ENCODE peak calls at places on chromosomes 6 and 20, in nine cellular contexts. One of them, this sample, is unnamed.
A peak's percentile ranks its signal among the peaks of the same experiment; 100 is the strongest.

GRCh38 chr6:3228046-3228671 is 706 bp upstream of the TUBB2B start:
- DNase-seq in cardiac fibroblast: no peak
- DNase-seq in T-helper 9 cell: no peak
- DNase-seq in CD8-positive, alpha-beta memory T cell: no peak
- DNase-seq in Right ventricle myocardium superior: no peak
- DNase-seq in pancreas: peak; percentile 59
- DNase-seq in stimulated activated CD8-positive, alpha-beta memory T cell treated with anti-CD3 and anti-CD28 coated beads, Interleukin-4, amount 100 ng/mL, for 24 hours: no peak
- DNase-seq in activated B cell treated with CpG ODN at 0.5 μM for 24 hours: peak; percentile 36
- DNase-seq in nephron progenitor cell: peak; percentile 80
- DNase-seq in this sample: no peak

GRCh38 chr6:32845381-32845884 is 1.6 kb upstream of the PSMB8 start:
- DNase-seq in cardiac fibroblast: no peak
- DNase-seq in T-helper 9 cell: peak; percentile 25
- DNase-seq in CD8-positive, alpha-beta memory T cell: peak; percentile 34
- DNase-seq in Right ventricle myocardium superior: no peak
- DNase-seq in pancreas: no peak
- DNase-seq in stimulated activated CD8-positive, alpha-beta memory T cell treated with anti-CD3 and anti-CD28 coated beads, Interleukin-4, amount 100 ng/mL, for 24 hours: no peak
- DNase-seq in activated B cell treated with CpG ODN at 0.5 μM for 24 hours: peak; percentile 50
- DNase-seq in nephron progenitor cell: no peak
- DNase-seq in this sample: peak; percentile 43

GRCh38 chr6:16712931-16713484 is 48.3 kb downstream of the ATXN1 start:
- DNase-seq in cardiac fibroblast: peak; percentile 94
- DNase-seq in T-helper 9 cell: no peak
- DNase-seq in CD8-positive, alpha-beta memory T cell: no peak
- DNase-seq in Right ventricle myocardium superior: peak; percentile 65
- DNase-seq in pancreas: no peak
- DNase-seq in stimulated activated CD8-positive, alpha-beta memory T cell treated with anti-CD3 and anti-CD28 coated beads, Interleukin-4, amount 100 ng/mL, for 24 hours: no peak
- DNase-seq in activated B cell treated with CpG ODN at 0.5 μM for 24 hours: no peak
- DNase-seq in nephron progenitor cell: no peak
- DNase-seq in this sample: no peak

GRCh38 chr6:4311976-4312860 is 176.8 kb upstream of the ECI2 start:
- DNase-seq in cardiac fibroblast: no peak
- DNase-seq in T-helper 9 cell: no peak
- DNase-seq in CD8-positive, alpha-beta memory T cell: no peak
- DNase-seq in Right ventricle myocardium superior: no peak
- DNase-seq in pancreas: no peak
- DNase-seq in stimulated activated CD8-positive, alpha-beta memory T cell treated with anti-CD3 and anti-CD28 coated beads, Interleukin-4, amount 100 ng/mL, for 24 hours: no peak
- DNase-seq in activated B cell treated with CpG ODN at 0.5 μM for 24 hours: no peak
- DNase-seq in nephron progenitor cell: no peak
- DNase-seq in this sample: no peak

GRCh38 chr20:56731496-56731895 is 102.4 kb downstream of the TFAP2C start:
- DNase-seq in cardiac fibroblast: no peak
- DNase-seq in T-helper 9 cell: no peak
- DNase-seq in CD8-positive, alpha-beta memory T cell: no peak
- DNase-seq in Right ventricle myocardium superior: no peak
- DNase-seq in pancreas: no peak
- DNase-seq in stimulated activated CD8-positive, alpha-beta memory T cell treated with anti-CD3 and anti-CD28 coated beads, Interleukin-4, amount 100 ng/mL, for 24 hours: no peak
- DNase-seq in activated B cell treated with CpG ODN at 0.5 μM for 24 hours: no peak
- DNase-seq in nephron progenitor cell: no peak
- DNase-seq in this sample: no peak

GRCh38 chr6:13427838-13428527 is 59.4 kb downstream of the GFOD1 start:
- DNase-seq in cardiac fibroblast: no peak
- DNase-seq in T-helper 9 cell: peak; percentile 14
- DNase-seq in CD8-positive, alpha-beta memory T cell: peak; percentile 53
- DNase-seq in Right ventricle myocardium superior: no peak
- DNase-seq in pancreas: no peak
- DNase-seq in stimulated activated CD8-positive, alpha-beta memory T cell treated with anti-CD3 and anti-CD28 coated beads, Interleukin-4, amount 100 ng/mL, for 24 hours: peak; percentile 76
- DNase-seq in activated B cell treated with CpG ODN at 0.5 μM for 24 hours: peak; percentile 58
- DNase-seq in nephron progenitor cell: peak; percentile 32
- DNase-seq in this sample: peak; percentile 36

GRCh38 chr20:61860588-61860987 is 205.1 kb downstream of the TAF4 start:
- DNase-seq in cardiac fibroblast: no peak
- DNase-seq in T-helper 9 cell: no peak
- DNase-seq in CD8-positive, alpha-beta memory T cell: no peak
- DNase-seq in Right ventricle myocardium superior: no peak
- DNase-seq in pancreas: no peak
- DNase-seq in stimulated activated CD8-positive, alpha-beta memory T cell treated with anti-CD3 and anti-CD28 coated beads, Interleukin-4, amount 100 ng/mL, for 24 hours: no peak
- DNase-seq in activated B cell treated with CpG ODN at 0.5 μM for 24 hours: no peak
- DNase-seq in nephron progenitor cell: no peak
- DNase-seq in this sample: no peak

GRCh38 chr6:107894821-107895396 is 63.1 kb downstream of the SEC63 start:
- DNase-seq in cardiac fibroblast: no peak
- DNase-seq in T-helper 9 cell: no peak
- DNase-seq in CD8-positive, alpha-beta memory T cell: no peak
- DNase-seq in Right ventricle myocardium superior: no peak
- DNase-seq in pancreas: no peak
- DNase-seq in stimulated activated CD8-positive, alpha-beta memory T cell treated with anti-CD3 and anti-CD28 coated beads, Interleukin-4, amount 100 ng/mL, for 24 hours: no peak
- DNase-seq in activated B cell treated with CpG ODN at 0.5 μM for 24 hours: no peak
- DNase-seq in nephron progenitor cell: no peak
- DNase-seq in this sample: no peak

GRCh38 chr6:3540980-3541379 is 84.1 kb upstream of the SLC22A23 start:
- DNase-seq in cardiac fibroblast: no peak
- DNase-seq in T-helper 9 cell: no peak
- DNase-seq in CD8-positive, alpha-beta memory T cell: no peak
- DNase-seq in Right ventricle myocardium superior: no peak
- DNase-seq in pancreas: no peak
- DNase-seq in stimulated activated CD8-positive, alpha-beta memory T cell treated with anti-CD3 and anti-CD28 coated beads, Interleukin-4, amount 100 ng/mL, for 24 hours: no peak
- DNase-seq in activated B cell treated with CpG ODN at 0.5 μM for 24 hours: no peak
- DNase-seq in nephron progenitor cell: peak; percentile 26
- DNase-seq in this sample: no peak

GRCh38 chr6:166007349-166008263 is 160.0 kb downstream of the TBXT start:
- DNase-seq in cardiac fibroblast: peak; percentile 85
- DNase-seq in T-helper 9 cell: no peak
- DNase-seq in CD8-positive, alpha-beta memory T cell: no peak
- DNase-seq in Right ventricle myocardium superior: peak; percentile 82
- DNase-seq in pancreas: peak; percentile 67
- DNase-seq in stimulated activated CD8-positive, alpha-beta memory T cell treated with anti-CD3 and anti-CD28 coated beads, Interleukin-4, amount 100 ng/mL, for 24 hours: no peak
- DNase-seq in activated B cell treated with CpG ODN at 0.5 μM for 24 hours: no peak
- DNase-seq in nephron progenitor cell: peak; percentile 54
- DNase-seq in this sample: no peak

GRCh38 chr6:124193132-124193531 is 389.5 kb downstream of the NKAIN2 start:
- DNase-seq in cardiac fibroblast: no peak
- DNase-seq in T-helper 9 cell: no peak
- DNase-seq in CD8-positive, alpha-beta memory T cell: no peak
- DNase-seq in Right ventricle myocardium superior: no peak
- DNase-seq in pancreas: no peak
- DNase-seq in stimulated activated CD8-positive, alpha-beta memory T cell treated with anti-CD3 and anti-CD28 coated beads, Interleukin-4, amount 100 ng/mL, for 24 hours: no peak
- DNase-seq in activated B cell treated with CpG ODN at 0.5 μM for 24 hours: no peak
- DNase-seq in nephron progenitor cell: no peak
- DNase-seq in this sample: no peak

GRCh38 chr20:32780749-32781402 is 18.7 kb downstream of the DNMT3B start:
- DNase-seq in cardiac fibroblast: no peak
- DNase-seq in T-helper 9 cell: no peak
- DNase-seq in CD8-positive, alpha-beta memory T cell: no peak
- DNase-seq in Right ventricle myocardium superior: no peak
- DNase-seq in pancreas: no peak
- DNase-seq in stimulated activated CD8-positive, alpha-beta memory T cell treated with anti-CD3 and anti-CD28 coated beads, Interleukin-4, amount 100 ng/mL, for 24 hours: no peak
- DNase-seq in activated B cell treated with CpG ODN at 0.5 μM for 24 hours: no peak
- DNase-seq in nephron progenitor cell: no peak
- DNase-seq in this sample: no peak

GRCh38 chr6:37024665-37025337 is 19.3 kb downstream of the FGD2 start:
- DNase-seq in cardiac fibroblast: peak; percentile 38
- DNase-seq in T-helper 9 cell: no peak
- DNase-seq in CD8-positive, alpha-beta memory T cell: no peak
- DNase-seq in Right ventricle myocardium superior: no peak
- DNase-seq in pancreas: no peak
- DNase-seq in stimulated activated CD8-positive, alpha-beta memory T cell treated with anti-CD3 and anti-CD28 coated beads, Interleukin-4, amount 100 ng/mL, for 24 hours: peak; percentile 27
- DNase-seq in activated B cell treated with CpG ODN at 0.5 μM for 24 hours: no peak
- DNase-seq in nephron progenitor cell: no peak
- DNase-seq in this sample: no peak

GRCh38 chr6:31597006-31597405 is 4.2 kb upstream of the NCR3 start:
- DNase-seq in cardiac fibroblast: peak; percentile 48
- DNase-seq in T-helper 9 cell: no peak
- DNase-seq in CD8-positive, alpha-beta memory T cell: no peak
- DNase-seq in Right ventricle myocardium superior: no peak
- DNase-seq in pancreas: no peak
- DNase-seq in stimulated activated CD8-positive, alpha-beta memory T cell treated with anti-CD3 and anti-CD28 coated beads, Interleukin-4, amount 100 ng/mL, for 24 hours: no peak
- DNase-seq in activated B cell treated with CpG ODN at 0.5 μM for 24 hours: no peak
- DNase-seq in nephron progenitor cell: no peak
- DNase-seq in this sample: peak; percentile 26

GRCh38 chr6:113920663-113921267 is 50.2 kb downstream of the HDAC2 start:
- DNase-seq in cardiac fibroblast: no peak
- DNase-seq in T-helper 9 cell: no peak
- DNase-seq in CD8-positive, alpha-beta memory T cell: no peak
- DNase-seq in Right ventricle myocardium superior: no peak
- DNase-seq in pancreas: no peak
- DNase-seq in stimulated activated CD8-positive, alpha-beta memory T cell treated with anti-CD3 and anti-CD28 coated beads, Interleukin-4, amount 100 ng/mL, for 24 hours: no peak
- DNase-seq in activated B cell treated with CpG ODN at 0.5 μM for 24 hours: no peak
- DNase-seq in nephron progenitor cell: no peak
- DNase-seq in this sample: no peak

GRCh38 chr20:59063358-59064213 is 21.0 kb upstream of the PRELID3B start:
- DNase-seq in cardiac fibroblast: peak; percentile 80
- DNase-seq in T-helper 9 cell: no peak
- DNase-seq in CD8-positive, alpha-beta memory T cell: no peak
- DNase-seq in Right ventricle myocardium superior: peak; percentile 57
- DNase-seq in pancreas: no peak
- DNase-seq in stimulated activated CD8-positive, alpha-beta memory T cell treated with anti-CD3 and anti-CD28 coated beads, Interleukin-4, amount 100 ng/mL, for 24 hours: no peak
- DNase-seq in activated B cell treated with CpG ODN at 0.5 μM for 24 hours: no peak
- DNase-seq in nephron progenitor cell: no peak
- DNase-seq in this sample: no peak

GRCh38 chr20:62508641-62509051 is 32.9 kb upstream of the GATA5 start:
- DNase-seq in cardiac fibroblast: no peak
- DNase-seq in T-helper 9 cell: no peak
- DNase-seq in CD8-positive, alpha-beta memory T cell: no peak
- DNase-seq in Right ventricle myocardium superior: no peak
- DNase-seq in pancreas: no peak
- DNase-seq in stimulated activated CD8-positive, alpha-beta memory T cell treated with anti-CD3 and anti-CD28 coated beads, Interleukin-4, amount 100 ng/mL, for 24 hours: no peak
- DNase-seq in activated B cell treated with CpG ODN at 0.5 μM for 24 hours: no peak
- DNase-seq in nephron progenitor cell: no peak
- DNase-seq in this sample: no peak

GRCh38 chr6:1689141-1689540 is 79.4 kb downstream of the FOXC1 start:
- DNase-seq in cardiac fibroblast: no peak
- DNase-seq in T-helper 9 cell: no peak
- DNase-seq in CD8-positive, alpha-beta memory T cell: no peak
- DNase-seq in Right ventricle myocardium superior: no peak
- DNase-seq in pancreas: no peak
- DNase-seq in stimulated activated CD8-positive, alpha-beta memory T cell treated with anti-CD3 and anti-CD28 coated beads, Interleukin-4, amount 100 ng/mL, for 24 hours: no peak
- DNase-seq in activated B cell treated with CpG ODN at 0.5 μM for 24 hours: no peak
- DNase-seq in nephron progenitor cell: no peak
- DNase-seq in this sample: no peak

GRCh38 chr6:7781240-7781639 is 55.3 kb downstream of the BMP6 start:
- DNase-seq in cardiac fibroblast: no peak
- DNase-seq in T-helper 9 cell: no peak
- DNase-seq in CD8-positive, alpha-beta memory T cell: no peak
- DNase-seq in Right ventricle myocardium superior: no peak
- DNase-seq in pancreas: no peak
- DNase-seq in stimulated activated CD8-positive, alpha-beta memory T cell treated with anti-CD3 and anti-CD28 coated beads, Interleukin-4, amount 100 ng/mL, for 24 hours: no peak
- DNase-seq in activated B cell treated with CpG ODN at 0.5 μM for 24 hours: no peak
- DNase-seq in nephron progenitor cell: no peak
- DNase-seq in this sample: no peak

GRCh38 chr6:160733045-160733646 is 31.1 kb downstream of the PLG start:
- DNase-seq in cardiac fibroblast: peak; percentile 62
- DNase-seq in T-helper 9 cell: peak; percentile 2
- DNase-seq in CD8-positive, alpha-beta memory T cell: no peak
- DNase-seq in Right ventricle myocardium superior: no peak
- DNase-seq in pancreas: peak; percentile 20
- DNase-seq in stimulated activated CD8-positive, alpha-beta memory T cell treated with anti-CD3 and anti-CD28 coated beads, Interleukin-4, amount 100 ng/mL, for 24 hours: no peak
- DNase-seq in activated B cell treated with CpG ODN at 0.5 μM for 24 hours: no peak
- DNase-seq in nephron progenitor cell: peak; percentile 53
- DNase-seq in this sample: no peak

GRCh38 chr20:31698803-31699718 is 23.6 kb downstream of the BCL2L1 start:
- DNase-seq in cardiac fibroblast: peak; percentile 92
- DNase-seq in T-helper 9 cell: no peak
- DNase-seq in CD8-positive, alpha-beta memory T cell: no peak
- DNase-seq in Right ventricle myocardium superior: no peak
- DNase-seq in pancreas: no peak
- DNase-seq in stimulated activated CD8-positive, alpha-beta memory T cell treated with anti-CD3 and anti-CD28 coated beads, Interleukin-4, amount 100 ng/mL, for 24 hours: no peak
- DNase-seq in activated B cell treated with CpG ODN at 0.5 μM for 24 hours: no peak
- DNase-seq in nephron progenitor cell: no peak
- DNase-seq in this sample: no peak

GRCh38 chr6:31175961-31176360 is 5.5 kb upstream of the POU5F1 start:
- DNase-seq in cardiac fibroblast: peak; percentile 66
- DNase-seq in T-helper 9 cell: no peak
- DNase-seq in CD8-positive, alpha-beta memory T cell: no peak
- DNase-seq in Right ventricle myocardium superior: no peak
- DNase-seq in pancreas: no peak
- DNase-seq in stimulated activated CD8-positive, alpha-beta memory T cell treated with anti-CD3 and anti-CD28 coated beads, Interleukin-4, amount 100 ng/mL, for 24 hours: no peak
- DNase-seq in activated B cell treated with CpG ODN at 0.5 μM for 24 hours: no peak
- DNase-seq in nephron progenitor cell: no peak
- DNase-seq in this sample: no peak

GRCh38 chr6:36545767-36546663 is 1.3 kb downstream of the STK38 start:
- DNase-seq in cardiac fibroblast: peak; percentile 39
- DNase-seq in T-helper 9 cell: no peak
- DNase-seq in CD8-positive, alpha-beta memory T cell: no peak
- DNase-seq in Right ventricle myocardium superior: no peak
- DNase-seq in pancreas: no peak
- DNase-seq in stimulated activated CD8-positive, alpha-beta memory T cell treated with anti-CD3 and anti-CD28 coated beads, Interleukin-4, amount 100 ng/mL, for 24 hours: no peak
- DNase-seq in activated B cell treated with CpG ODN at 0.5 μM for 24 hours: no peak
- DNase-seq in nephron progenitor cell: no peak
- DNase-seq in this sample: peak; percentile 5

GRCh38 chr20:19747903-19748302 is 10.2 kb upstream of the RIN2 start:
- DNase-seq in cardiac fibroblast: no peak
- DNase-seq in T-helper 9 cell: no peak
- DNase-seq in CD8-positive, alpha-beta memory T cell: no peak
- DNase-seq in Right ventricle myocardium superior: no peak
- DNase-seq in pancreas: no peak
- DNase-seq in stimulated activated CD8-positive, alpha-beta memory T cell treated with anti-CD3 and anti-CD28 coated beads, Interleukin-4, amount 100 ng/mL, for 24 hours: no peak
- DNase-seq in activated B cell treated with CpG ODN at 0.5 μM for 24 hours: no peak
- DNase-seq in nephron progenitor cell: no peak
- DNase-seq in this sample: no peak

GRCh38 chr20:53829086-53829703 is 235.6 kb upstream of the ZNF217 start:
- DNase-seq in cardiac fibroblast: peak; percentile 95
- DNase-seq in T-helper 9 cell: no peak
- DNase-seq in CD8-positive, alpha-beta memory T cell: no peak
- DNase-seq in Right ventricle myocardium superior: no peak
- DNase-seq in pancreas: no peak
- DNase-seq in stimulated activated CD8-positive, alpha-beta memory T cell treated with anti-CD3 and anti-CD28 coated beads, Interleukin-4, amount 100 ng/mL, for 24 hours: no peak
- DNase-seq in activated B cell treated with CpG ODN at 0.5 μM for 24 hours: no peak
- DNase-seq in nephron progenitor cell: no peak
- DNase-seq in this sample: no peak

GRCh38 chr20:13307562-13308163 is 86.6 kb downstream of the ISM1 start:
- DNase-seq in cardiac fibroblast: no peak
- DNase-seq in T-helper 9 cell: no peak
- DNase-seq in CD8-positive, alpha-beta memory T cell: no peak
- DNase-seq in Right ventricle myocardium superior: no peak
- DNase-seq in pancreas: no peak
- DNase-seq in stimulated activated CD8-positive, alpha-beta memory T cell treated with anti-CD3 and anti-CD28 coated beads, Interleukin-4, amount 100 ng/mL, for 24 hours: no peak
- DNase-seq in activated B cell treated with CpG ODN at 0.5 μM for 24 hours: no peak
- DNase-seq in nephron progenitor cell: no peak
- DNase-seq in this sample: no peak

GRCh38 chr6:34223381-34223963 is 13.2 kb upstream of the HMGA1 start:
- DNase-seq in cardiac fibroblast: no peak
- DNase-seq in T-helper 9 cell: no peak
- DNase-seq in CD8-positive, alpha-beta memory T cell: no peak
- DNase-seq in Right ventricle myocardium superior: peak; percentile 54
- DNase-seq in pancreas: no peak
- DNase-seq in stimulated activated CD8-positive, alpha-beta memory T cell treated with anti-CD3 and anti-CD28 coated beads, Interleukin-4, amount 100 ng/mL, for 24 hours: no peak
- DNase-seq in activated B cell treated with CpG ODN at 0.5 μM for 24 hours: no peak
- DNase-seq in nephron progenitor cell: no peak
- DNase-seq in this sample: no peak

GRCh38 chr20:45293041-45294002 is 13.3 kb upstream of the RBPJL start:
- DNase-seq in cardiac fibroblast: peak; percentile 72
- DNase-seq in T-helper 9 cell: peak; percentile 76
- DNase-seq in CD8-positive, alpha-beta memory T cell: peak; percentile 66
- DNase-seq in Right ventricle myocardium superior: peak; percentile 90
- DNase-seq in pancreas: peak; percentile 88
- DNase-seq in stimulated activated CD8-positive, alpha-beta memory T cell treated with anti-CD3 and anti-CD28 coated beads, Interleukin-4, amount 100 ng/mL, for 24 hours: peak; percentile 77
- DNase-seq in activated B cell treated with CpG ODN at 0.5 μM for 24 hours: peak; percentile 78
- DNase-seq in nephron progenitor cell: peak; percentile 95
- DNase-seq in this sample: peak; percentile 75

GRCh38 chr6:56624046-56624727 is 18.5 kb downstream of the DST start:
- DNase-seq in cardiac fibroblast: no peak
- DNase-seq in T-helper 9 cell: no peak
- DNase-seq in CD8-positive, alpha-beta memory T cell: no peak
- DNase-seq in Right ventricle myocardium superior: no peak
- DNase-seq in pancreas: no peak
- DNase-seq in stimulated activated CD8-positive, alpha-beta memory T cell treated with anti-CD3 and anti-CD28 coated beads, Interleukin-4, amount 100 ng/mL, for 24 hours: no peak
- DNase-seq in activated B cell treated with CpG ODN at 0.5 μM for 24 hours: no peak
- DNase-seq in nephron progenitor cell: no peak
- DNase-seq in this sample: no peak

GRCh38 chr20:62845818-62846527 is 15.6 kb downstream of the TCFL5 start:
- DNase-seq in cardiac fibroblast: peak; percentile 45
- DNase-seq in T-helper 9 cell: no peak
- DNase-seq in CD8-positive, alpha-beta memory T cell: no peak
- DNase-seq in Right ventricle myocardium superior: no peak
- DNase-seq in pancreas: no peak
- DNase-seq in stimulated activated CD8-positive, alpha-beta memory T cell treated with anti-CD3 and anti-CD28 coated beads, Interleukin-4, amount 100 ng/mL, for 24 hours: no peak
- DNase-seq in activated B cell treated with CpG ODN at 0.5 μM for 24 hours: no peak
- DNase-seq in nephron progenitor cell: no peak
- DNase-seq in this sample: no peak

GRCh38 chr6:142744836-142745235 is 200.1 kb downstream of the HIVEP2 start:
- DNase-seq in cardiac fibroblast: no peak
- DNase-seq in T-helper 9 cell: no peak
- DNase-seq in CD8-positive, alpha-beta memory T cell: no peak
- DNase-seq in Right ventricle myocardium superior: no peak
- DNase-seq in pancreas: no peak
- DNase-seq in stimulated activated CD8-positive, alpha-beta memory T cell treated with anti-CD3 and anti-CD28 coated beads, Interleukin-4, amount 100 ng/mL, for 24 hours: no peak
- DNase-seq in activated B cell treated with CpG ODN at 0.5 μM for 24 hours: no peak
- DNase-seq in nephron progenitor cell: no peak
- DNase-seq in this sample: no peak

This sample was measured in CD4-positive, alpha-beta T cell.